ENCODE peak calls at places on chromosomes 16 and 17, in five cellular contexts. One of them, this sample, is unnamed.

GRCh38 chr17:41784207-41784744 is 2.2 kb downstream of the JUP start:
- DNase-seq in activated T-cell treated with anti-CD3 and anti-CD28 coated beads for 24 hours: no peak
- DNase-seq in T-cell: no peak
- DNase-seq in stimulated activated naive B cell treated with anti-CD40 and anti-IgM and Interleukin-4, amounts not matched to agents 10 μg/mL and 1 μg/mL and 100 μg/mL, for 72 hours: no peak
- DNase-seq in HTR-8/SVneo: peak
- DNase-seq in this sample: no peak

GRCh38 chr16:72400257-72401078 is 228.5 kb upstream of the PMFBP1 start:
- DNase-seq in stimulated activated naive B cell treated with anti-CD40 and anti-IgM and Interleukin-4, amounts not matched to agents 10 μg/mL and 1 μg/mL and 100 μg/mL, for 72 hours: peak
- DNase-seq in activated T-cell treated with anti-CD3 and anti-CD28 coated beads for 24 hours: no peak
- DNase-seq in T-cell: no peak
- DNase-seq in HTR-8/SVneo: peak
- DNase-seq in this sample: peak

GRCh38 chr17:72976971-72977767 is 115.3 kb downstream of the SLC39A11 start:
- DNase-seq in activated T-cell treated with anti-CD3 and anti-CD28 coated beads for 24 hours: no peak
- DNase-seq in HTR-8/SVneo: peak
- DNase-seq in T-cell: no peak
- DNase-seq in stimulated activated naive B cell treated with anti-CD40 and anti-IgM and Interleukin-4, amounts not matched to agents 10 μg/mL and 1 μg/mL and 100 μg/mL, for 72 hours: peak
- DNase-seq in this sample: peak

GRCh38 chr17:68197091-68197996 is 50.5 kb upstream of the AMZ2 start:
- DNase-seq in T-cell: no peak
- DNase-seq in HTR-8/SVneo: no peak
- DNase-seq in activated T-cell treated with anti-CD3 and anti-CD28 coated beads for 24 hours: no peak
- DNase-seq in stimulated activated naive B cell treated with anti-CD40 and anti-IgM and Interleukin-4, amounts not matched to agents 10 μg/mL and 1 μg/mL and 100 μg/mL, for 72 hours: no peak
- DNase-seq in this sample: no peak

GRCh38 chr16:78800535-78800934 is 701.1 kb downstream of the WWOX start:
- DNase-seq in activated T-cell treated with anti-CD3 and anti-CD28 coated beads for 24 hours: no peak
- DNase-seq in stimulated activated naive B cell treated with anti-CD40 and anti-IgM and Interleukin-4, amounts not matched to agents 10 μg/mL and 1 μg/mL and 100 μg/mL, for 72 hours: no peak
- DNase-seq in HTR-8/SVneo: no peak
- DNase-seq in T-cell: no peak
- DNase-seq in this sample: no peak

GRCh38 chr16:29745853-29746345 is at the start of gene C16orf54:
- DNase-seq in T-cell: peak
- DNase-seq in stimulated activated naive B cell treated with anti-CD40 and anti-IgM and Interleukin-4, amounts not matched to agents 10 μg/mL and 1 μg/mL and 100 μg/mL, for 72 hours: peak
- DNase-seq in activated T-cell treated with anti-CD3 and anti-CD28 coated beads for 24 hours: peak
- DNase-seq in HTR-8/SVneo: no peak
- DNase-seq in this sample: peak

GRCh38 chr16:3234543-3235541 is at the start of gene ZNF200:
- DNase-seq in HTR-8/SVneo: peak
- DNase-seq in T-cell: peak
- DNase-seq in activated T-cell treated with anti-CD3 and anti-CD28 coated beads for 24 hours: peak
- DNase-seq in stimulated activated naive B cell treated with anti-CD40 and anti-IgM and Interleukin-4, amounts not matched to agents 10 μg/mL and 1 μg/mL and 100 μg/mL, for 72 hours: peak
- DNase-seq in this sample: peak

GRCh38 chr17:60827920-60828319 is 150.3 kb downstream of the BCAS3 start:
- DNase-seq in stimulated activated naive B cell treated with anti-CD40 and anti-IgM and Interleukin-4, amounts not matched to agents 10 μg/mL and 1 μg/mL and 100 μg/mL, for 72 hours: no peak
- DNase-seq in T-cell: no peak
- DNase-seq in activated T-cell treated with anti-CD3 and anti-CD28 coated beads for 24 hours: no peak
- DNase-seq in HTR-8/SVneo: no peak
- DNase-seq in this sample: no peak

GRCh38 chr17:80872999-80873951 is 118.4 kb upstream of the CHMP6 start:
- DNase-seq in stimulated activated naive B cell treated with anti-CD40 and anti-IgM and Interleukin-4, amounts not matched to agents 10 μg/mL and 1 μg/mL and 100 μg/mL, for 72 hours: no peak
- DNase-seq in HTR-8/SVneo: no peak
- DNase-seq in T-cell: no peak
- DNase-seq in activated T-cell treated with anti-CD3 and anti-CD28 coated beads for 24 hours: no peak
- DNase-seq in this sample: no peak

GRCh38 chr16:86101135-86101911 is 202.4 kb downstream of the IRF8 start:
- DNase-seq in stimulated activated naive B cell treated with anti-CD40 and anti-IgM and Interleukin-4, amounts not matched to agents 10 μg/mL and 1 μg/mL and 100 μg/mL, for 72 hours: no peak
- DNase-seq in HTR-8/SVneo: no peak
- DNase-seq in T-cell: no peak
- DNase-seq in activated T-cell treated with anti-CD3 and anti-CD28 coated beads for 24 hours: no peak
- DNase-seq in this sample: no peak

GRCh38 chr16:66539628-66540469 is 10.1 kb downstream of the TK2 start:
- DNase-seq in T-cell: no peak
- DNase-seq in HTR-8/SVneo: no peak
- DNase-seq in activated T-cell treated with anti-CD3 and anti-CD28 coated beads for 24 hours: no peak
- DNase-seq in stimulated activated naive B cell treated with anti-CD40 and anti-IgM and Interleukin-4, amounts not matched to agents 10 μg/mL and 1 μg/mL and 100 μg/mL, for 72 hours: no peak
- DNase-seq in this sample: no peak

GRCh38 chr17:47731396-47731795 is 1.6 kb upstream of the TBX21 start:
- DNase-seq in HTR-8/SVneo: no peak
- DNase-seq in stimulated activated naive B cell treated with anti-CD40 and anti-IgM and Interleukin-4, amounts not matched to agents 10 μg/mL and 1 μg/mL and 100 μg/mL, for 72 hours: no peak
- DNase-seq in activated T-cell treated with anti-CD3 and anti-CD28 coated beads for 24 hours: no peak
- DNase-seq in T-cell: no peak
- DNase-seq in this sample: no peak

GRCh38 chr17:28878981-28879380 is 18.6 kb downstream of the FLOT2 start:
- DNase-seq in T-cell: no peak
- DNase-seq in activated T-cell treated with anti-CD3 and anti-CD28 coated beads for 24 hours: no peak
- DNase-seq in HTR-8/SVneo: peak
- DNase-seq in stimulated activated naive B cell treated with anti-CD40 and anti-IgM and Interleukin-4, amounts not matched to agents 10 μg/mL and 1 μg/mL and 100 μg/mL, for 72 hours: no peak
- DNase-seq in this sample: no peak

GRCh38 chr17:6070895-6071511 is 824 bp downstream of the WSCD1 start:
- DNase-seq in HTR-8/SVneo: no peak
- DNase-seq in activated T-cell treated with anti-CD3 and anti-CD28 coated beads for 24 hours: no peak
- DNase-seq in T-cell: no peak
- DNase-seq in stimulated activated naive B cell treated with anti-CD40 and anti-IgM and Interleukin-4, amounts not matched to agents 10 μg/mL and 1 μg/mL and 100 μg/mL, for 72 hours: no peak
- DNase-seq in this sample: no peak

GRCh38 chr17:28740406-28741357 is 3.1 kb upstream of the TRAF4 start:
- DNase-seq in activated T-cell treated with anti-CD3 and anti-CD28 coated beads for 24 hours: no peak
- DNase-seq in stimulated activated naive B cell treated with anti-CD40 and anti-IgM and Interleukin-4, amounts not matched to agents 10 μg/mL and 1 μg/mL and 100 μg/mL, for 72 hours: no peak
- DNase-seq in T-cell: no peak
- DNase-seq in HTR-8/SVneo: no peak
- DNase-seq in this sample: no peak

GRCh38 chr16:69093974-69094373 is 11.5 kb upstream of the HAS3 start:
- DNase-seq in HTR-8/SVneo: no peak
- DNase-seq in T-cell: no peak
- DNase-seq in activated T-cell treated with anti-CD3 and anti-CD28 coated beads for 24 hours: no peak
- DNase-seq in stimulated activated naive B cell treated with anti-CD40 and anti-IgM and Interleukin-4, amounts not matched to agents 10 μg/mL and 1 μg/mL and 100 μg/mL, for 72 hours: no peak
- DNase-seq in this sample: no peak

GRCh38 chr17:51347851-51348584 is 87.7 kb downstream of the UTP18 start:
- DNase-seq in T-cell: no peak
- DNase-seq in activated T-cell treated with anti-CD3 and anti-CD28 coated beads for 24 hours: no peak
- DNase-seq in stimulated activated naive B cell treated with anti-CD40 and anti-IgM and Interleukin-4, amounts not matched to agents 10 μg/mL and 1 μg/mL and 100 μg/mL, for 72 hours: no peak
- DNase-seq in HTR-8/SVneo: no peak
- DNase-seq in this sample: no peak

GRCh38 chr17:78356163-78356713 is 3.6 kb downstream of the SOCS3 start:
- DNase-seq in activated T-cell treated with anti-CD3 and anti-CD28 coated beads for 24 hours: peak
- DNase-seq in HTR-8/SVneo: no peak
- DNase-seq in stimulated activated naive B cell treated with anti-CD40 and anti-IgM and Interleukin-4, amounts not matched to agents 10 μg/mL and 1 μg/mL and 100 μg/mL, for 72 hours: peak
- DNase-seq in T-cell: peak
- DNase-seq in this sample: peak

GRCh38 chr16:57007050-57007449 is 17.7 kb downstream of the NLRC5 start:
- DNase-seq in stimulated activated naive B cell treated with anti-CD40 and anti-IgM and Interleukin-4, amounts not matched to agents 10 μg/mL and 1 μg/mL and 100 μg/mL, for 72 hours: no peak
- DNase-seq in T-cell: no peak
- DNase-seq in HTR-8/SVneo: no peak
- DNase-seq in activated T-cell treated with anti-CD3 and anti-CD28 coated beads for 24 hours: no peak
- DNase-seq in this sample: no peak